ENCODE peak calls at places on chromosomes 12 and 14, in ten cellular contexts. One of them, this sample, is unnamed.

GRCh38 chr12:28937196-28937595 is 211.9 kb upstream of the FAR2 start:
- DNase-seq in HepG2: no peak
- DNase-seq in PC-3: peak; percentile 76
- DNase-seq in ovary: no peak
- DNase-seq in GM23248: peak; percentile 64
- DNase-seq in RWPE2: no peak
- DNase-seq in tibial nerve: no peak
- DNase-seq in hepatocyte: no peak
- DNase-seq in lower lobe of right lung: no peak
- DNase-seq in bronchial epithelial cell: peak; percentile 93
- DNase-seq in this sample: no peak

GRCh38 chr14:23147676-23148075 is 28.6 kb upstream of the CEBPE start:
- DNase-seq in RWPE2: no peak
- DNase-seq in HepG2: no peak
- DNase-seq in GM23248: peak; percentile 64
- DNase-seq in bronchial epithelial cell: peak; percentile 78
- DNase-seq in hepatocyte: peak; percentile 54
- DNase-seq in tibial nerve: no peak
- DNase-seq in ovary: no peak
- DNase-seq in PC-3: peak; percentile 61
- DNase-seq in lower lobe of right lung: no peak
- DNase-seq in this sample: no peak

GRCh38 chr14:54933006-54933405 is 30.4 kb upstream of the GCH1 start:
- DNase-seq in GM23248: no peak
- DNase-seq in lower lobe of right lung: no peak
- DNase-seq in HepG2: no peak
- DNase-seq in RWPE2: no peak
- DNase-seq in hepatocyte: no peak
- DNase-seq in tibial nerve: no peak
- DNase-seq in ovary: no peak
- DNase-seq in bronchial epithelial cell: no peak
- DNase-seq in PC-3: no peak
- DNase-seq in this sample: no peak

GRCh38 chr14:101814869-101815268 is 53.4 kb downstream of the PPP2R5C start:
- DNase-seq in tibial nerve: no peak
- DNase-seq in HepG2: no peak
- DNase-seq in PC-3: no peak
- DNase-seq in ovary: no peak
- DNase-seq in GM23248: no peak
- DNase-seq in hepatocyte: no peak
- DNase-seq in lower lobe of right lung: no peak
- DNase-seq in bronchial epithelial cell: no peak
- DNase-seq in RWPE2: no peak
- DNase-seq in this sample: no peak

GRCh38 chr14:72699852-72700257 is 194.0 kb downstream of the DPF3 start:
- DNase-seq in hepatocyte: no peak
- DNase-seq in HepG2: no peak
- DNase-seq in RWPE2: no peak
- DNase-seq in bronchial epithelial cell: peak; percentile 25
- DNase-seq in lower lobe of right lung: peak; percentile 63
- DNase-seq in ovary: no peak
- DNase-seq in PC-3: no peak
- DNase-seq in tibial nerve: peak; percentile 24
- DNase-seq in GM23248: peak; percentile 94
- DNase-seq in this sample: no peak

GRCh38 chr14:62604524-62604923 is 440.7 kb downstream of the KCNH5 start:
- DNase-seq in HepG2: no peak
- DNase-seq in GM23248: no peak
- DNase-seq in bronchial epithelial cell: no peak
- DNase-seq in RWPE2: no peak
- DNase-seq in hepatocyte: no peak
- DNase-seq in tibial nerve: no peak
- DNase-seq in ovary: no peak
- DNase-seq in lower lobe of right lung: no peak
- DNase-seq in PC-3: no peak
- DNase-seq in this sample: no peak

GRCh38 chr14:101630056-101630960 is 69.0 kb downstream of the DIO3 start:
- DNase-seq in lower lobe of right lung: no peak
- DNase-seq in bronchial epithelial cell: no peak
- DNase-seq in hepatocyte: no peak
- DNase-seq in GM23248: no peak
- DNase-seq in RWPE2: no peak
- DNase-seq in PC-3: no peak
- DNase-seq in HepG2: no peak
- DNase-seq in tibial nerve: no peak
- DNase-seq in ovary: no peak
- DNase-seq in this sample: no peak

GRCh38 chr14:55398679-55399078 is 13.0 kb downstream of the ATG14 start:
- DNase-seq in lower lobe of right lung: no peak
- DNase-seq in hepatocyte: peak; percentile 45
- DNase-seq in RWPE2: peak; percentile 70
- DNase-seq in HepG2: no peak
- DNase-seq in GM23248: peak; percentile 97
- DNase-seq in bronchial epithelial cell: peak; percentile 97
- DNase-seq in PC-3: peak; percentile 99
- DNase-seq in tibial nerve: peak; percentile 28
- DNase-seq in ovary: peak; percentile 33
- DNase-seq in this sample: no peak

GRCh38 chr12:96402061-96402460 is 1.8 kb upstream of the CDK17 start:
- DNase-seq in ovary: no peak
- DNase-seq in GM23248: no peak
- DNase-seq in PC-3: no peak
- DNase-seq in hepatocyte: no peak
- DNase-seq in tibial nerve: no peak
- DNase-seq in RWPE2: no peak
- DNase-seq in lower lobe of right lung: no peak
- DNase-seq in HepG2: no peak
- DNase-seq in bronchial epithelial cell: no peak
- DNase-seq in this sample: no peak

GRCh38 chr12:41277019-41277770 is 89.1 kb downstream of the PDZRN4 start:
- DNase-seq in RWPE2: no peak
- DNase-seq in ovary: no peak
- DNase-seq in lower lobe of right lung: no peak
- DNase-seq in PC-3: peak; percentile 57
- DNase-seq in tibial nerve: no peak
- DNase-seq in hepatocyte: peak; percentile 56
- DNase-seq in GM23248: peak; percentile 75
- DNase-seq in HepG2: peak; percentile 26
- DNase-seq in bronchial epithelial cell: peak; percentile 33
- DNase-seq in this sample: peak; percentile 35

GRCh38 chr12:111160350-111161142 is 208.3 kb downstream of the PHETA1 start:
- DNase-seq in bronchial epithelial cell: no peak
- DNase-seq in hepatocyte: no peak
- DNase-seq in GM23248: no peak
- DNase-seq in RWPE2: no peak
- DNase-seq in HepG2: no peak
- DNase-seq in ovary: no peak
- DNase-seq in tibial nerve: no peak
- DNase-seq in PC-3: no peak
- DNase-seq in lower lobe of right lung: no peak
- DNase-seq in this sample: no peak

GRCh38 chr14:104687601-104688504 is 1.6 kb upstream of the INF2 start:
- DNase-seq in lower lobe of right lung: peak; percentile 91
- DNase-seq in PC-3: peak; percentile 92
- DNase-seq in GM23248: peak; percentile 49
- DNase-seq in hepatocyte: peak; percentile 91
- DNase-seq in HepG2: peak; percentile 84
- DNase-seq in RWPE2: peak; percentile 98
- DNase-seq in bronchial epithelial cell: peak; percentile 71
- DNase-seq in ovary: peak; percentile 78
- DNase-seq in tibial nerve: no peak
- DNase-seq in this sample: peak; percentile 97

GRCh38 chr12:127822743-127823433 is 444.1 kb upstream of the TMEM132C start:
- DNase-seq in HepG2: no peak
- DNase-seq in lower lobe of right lung: no peak
- DNase-seq in GM23248: peak; percentile 14
- DNase-seq in tibial nerve: no peak
- DNase-seq in ovary: no peak
- DNase-seq in hepatocyte: peak; percentile 44
- DNase-seq in bronchial epithelial cell: no peak
- DNase-seq in RWPE2: no peak
- DNase-seq in PC-3: no peak
- DNase-seq in this sample: no peak

GRCh38 chr14:100603341-100604125 is 16.3 kb upstream of the BEGAIN start:
- DNase-seq in HepG2: no peak
- DNase-seq in lower lobe of right lung: no peak
- DNase-seq in ovary: peak; percentile 7
- DNase-seq in GM23248: no peak
- DNase-seq in bronchial epithelial cell: no peak
- DNase-seq in tibial nerve: no peak
- DNase-seq in RWPE2: peak; percentile 60
- DNase-seq in hepatocyte: no peak
- DNase-seq in PC-3: no peak
- DNase-seq in this sample: no peak

GRCh38 chr12:77941396-77941795 is 110.7 kb downstream of the NAV3 start:
- DNase-seq in bronchial epithelial cell: no peak
- DNase-seq in RWPE2: no peak
- DNase-seq in HepG2: no peak
- DNase-seq in hepatocyte: no peak
- DNase-seq in PC-3: no peak
- DNase-seq in GM23248: peak; percentile 21
- DNase-seq in lower lobe of right lung: no peak
- DNase-seq in ovary: no peak
- DNase-seq in tibial nerve: no peak
- DNase-seq in this sample: no peak

GRCh38 chr12:88309546-88309945 is 167.4 kb downstream of the TMTC3 start:
- DNase-seq in RWPE2: no peak
- DNase-seq in lower lobe of right lung: no peak
- DNase-seq in bronchial epithelial cell: peak; percentile 76
- DNase-seq in hepatocyte: no peak
- DNase-seq in tibial nerve: no peak
- DNase-seq in PC-3: peak; percentile 84
- DNase-seq in GM23248: peak; percentile 82
- DNase-seq in HepG2: no peak
- DNase-seq in ovary: no peak
- DNase-seq in this sample: no peak

GRCh38 chr12:56645201-56645716 is 525 bp downstream of the ATP5F1B start:
- DNase-seq in PC-3: no peak
- DNase-seq in ovary: peak; percentile 47
- DNase-seq in hepatocyte: peak; percentile 29
- DNase-seq in GM23248: peak; percentile 59
- DNase-seq in bronchial epithelial cell: no peak
- DNase-seq in HepG2: no peak
- DNase-seq in tibial nerve: no peak
- DNase-seq in RWPE2: no peak
- DNase-seq in lower lobe of right lung: no peak
- DNase-seq in this sample: no peak

GRCh38 chr12:53995311-53996187 is 4.4 kb upstream of the HOXC9 start:
- DNase-seq in hepatocyte: peak; percentile 71
- DNase-seq in bronchial epithelial cell: no peak
- DNase-seq in tibial nerve: no peak
- DNase-seq in PC-3: peak; percentile 83
- DNase-seq in RWPE2: no peak
- DNase-seq in ovary: no peak
- DNase-seq in GM23248: peak; percentile 64
- DNase-seq in lower lobe of right lung: no peak
- DNase-seq in HepG2: no peak
- DNase-seq in this sample: peak; percentile 79

GRCh38 chr12:3515506-3515905 is 24.5 kb downstream of the PRMT8 start:
- DNase-seq in PC-3: no peak
- DNase-seq in ovary: no peak
- DNase-seq in tibial nerve: no peak
- DNase-seq in hepatocyte: no peak
- DNase-seq in GM23248: no peak
- DNase-seq in HepG2: no peak
- DNase-seq in RWPE2: no peak
- DNase-seq in bronchial epithelial cell: no peak
- DNase-seq in lower lobe of right lung: no peak
- DNase-seq in this sample: no peak
- H3K27me3 ChIP-seq in PC-3: no peaks in the 10 kb centered on the region
- H3K27me3 ChIP-seq in ovary: no peaks in the 10 kb centered on the region
- H3K27me3 ChIP-seq in tibial nerve: no peaks in the 10 kb centered on the region
- H3K27me3 ChIP-seq in hepatocyte: no peaks in the 10 kb centered on the region
- H3K27me3 ChIP-seq in GM23248: peaks cover 39% of the 10 kb centered on the region
- H3K27me3 ChIP-seq in HepG2: no peaks in the 10 kb centered on the region
- H3K27me3 ChIP-seq in RWPE2: no peaks in the 10 kb centered on the region
- H3K27me3 ChIP-seq in bronchial epithelial cell: peaks cover 4% of the 10 kb centered on the region
- H3K27me3 ChIP-seq in lower lobe of right lung: no peaks in the 10 kb centered on the region
- H3K27me3 ChIP-seq in this sample: no peaks in the 10 kb centered on the region

GRCh38 chr12:25053021-25053271 is 104.0 kb upstream of the BCAT1 start:
- DNase-seq in GM23248: no peak
- DNase-seq in RWPE2: no peak
- DNase-seq in ovary: no peak
- DNase-seq in tibial nerve: no peak
- DNase-seq in lower lobe of right lung: no peak
- DNase-seq in PC-3: no peak
- DNase-seq in HepG2: no peak
- DNase-seq in bronchial epithelial cell: no peak
- DNase-seq in hepatocyte: no peak
- DNase-seq in this sample: no peak
- H3K36me3 ChIP-seq in GM23248: no peaks in the 10 kb centered on the region
- H3K36me3 ChIP-seq in RWPE2: no peaks in the 10 kb centered on the region
- H3K36me3 ChIP-seq in ovary: no peaks in the 10 kb centered on the region
- H3K36me3 ChIP-seq in tibial nerve: no peaks in the 10 kb centered on the region
- H3K36me3 ChIP-seq in lower lobe of right lung: no peaks in the 10 kb centered on the region
- H3K36me3 ChIP-seq in PC-3: no peaks in the 10 kb centered on the region
- H3K36me3 ChIP-seq in HepG2: no peaks in the 10 kb centered on the region
- H3K36me3 ChIP-seq in bronchial epithelial cell: no peaks in the 10 kb centered on the region
- H3K36me3 ChIP-seq in hepatocyte: no peaks in the 10 kb centered on the region
- H3K36me3 ChIP-seq in this sample: no peaks in the 10 kb centered on the region

GRCh38 chr12:65590318-65590717 is 234.0 kb upstream of the HMGA2 start:
- DNase-seq in HepG2: no peak
- DNase-seq in GM23248: no peak
- DNase-seq in PC-3: no peak
- DNase-seq in hepatocyte: no peak
- DNase-seq in RWPE2: no peak
- DNase-seq in tibial nerve: no peak
- DNase-seq in ovary: no peak
- DNase-seq in lower lobe of right lung: no peak
- DNase-seq in bronchial epithelial cell: no peak
- DNase-seq in this sample: no peak

GRCh38 chr12:65584041-65584440 is 240.2 kb upstream of the HMGA2 start:
- DNase-seq in tibial nerve: no peak
- DNase-seq in PC-3: no peak
- DNase-seq in ovary: no peak
- DNase-seq in lower lobe of right lung: no peak
- DNase-seq in RWPE2: no peak
- DNase-seq in HepG2: no peak
- DNase-seq in GM23248: no peak
- DNase-seq in hepatocyte: no peak
- DNase-seq in bronchial epithelial cell: no peak
- DNase-seq in this sample: no peak

GRCh38 chr12:65586796-65587195 is 237.5 kb upstream of the HMGA2 start:
- DNase-seq in lower lobe of right lung: no peak
- DNase-seq in tibial nerve: no peak
- DNase-seq in RWPE2: no peak
- DNase-seq in GM23248: no peak
- DNase-seq in hepatocyte: no peak
- DNase-seq in PC-3: no peak
- DNase-seq in bronchial epithelial cell: peak; percentile 86
- DNase-seq in HepG2: no peak
- DNase-seq in ovary: no peak
- DNase-seq in this sample: no peak

GRCh38 chr12:65585648-65586420 is 238.4 kb upstream of the HMGA2 start:
- DNase-seq in lower lobe of right lung: no peak
- DNase-seq in tibial nerve: no peak
- DNase-seq in RWPE2: no peak
- DNase-seq in ovary: no peak
- DNase-seq in PC-3: no peak
- DNase-seq in HepG2: no peak
- DNase-seq in GM23248: no peak
- DNase-seq in bronchial epithelial cell: no peak
- DNase-seq in hepatocyte: no peak
- DNase-seq in this sample: no peak
- H3K27me3 ChIP-seq in lower lobe of right lung: no peaks in the 10 kb centered on the region
- H3K27me3 ChIP-seq in tibial nerve: no peaks in the 10 kb centered on the region
- H3K27me3 ChIP-seq in RWPE2: no peaks in the 10 kb centered on the region
- H3K27me3 ChIP-seq in ovary: no peaks in the 10 kb centered on the region
- H3K27me3 ChIP-seq in PC-3: no peaks in the 10 kb centered on the region
- H3K27me3 ChIP-seq in HepG2: no peaks in the 10 kb centered on the region
- H3K27me3 ChIP-seq in GM23248: no peaks in the 10 kb centered on the region
- H3K27me3 ChIP-seq in bronchial epithelial cell: no peaks in the 10 kb centered on the region
- H3K27me3 ChIP-seq in hepatocyte: no peaks in the 10 kb centered on the region
- H3K27me3 ChIP-seq in this sample: no peaks in the 10 kb centered on the region

GRCh38 chr14:26729851-26730250 is 132.0 kb upstream of the NOVA1 start:
- DNase-seq in RWPE2: no peak
- DNase-seq in PC-3: no peak
- DNase-seq in tibial nerve: no peak
- DNase-seq in HepG2: no peak
- DNase-seq in lower lobe of right lung: no peak
- DNase-seq in ovary: no peak
- DNase-seq in GM23248: peak; percentile 66
- DNase-seq in bronchial epithelial cell: no peak
- DNase-seq in hepatocyte: no peak
- DNase-seq in this sample: no peak
- H3K36me3 ChIP-seq in RWPE2: no peaks in the 10 kb centered on the region
- H3K36me3 ChIP-seq in PC-3: no peaks in the 10 kb centered on the region
- H3K36me3 ChIP-seq in tibial nerve: no peaks in the 10 kb centered on the region
- H3K36me3 ChIP-seq in HepG2: no peaks in the 10 kb centered on the region
- H3K36me3 ChIP-seq in lower lobe of right lung: no peaks in the 10 kb centered on the region
- H3K36me3 ChIP-seq in ovary: no peaks in the 10 kb centered on the region
- H3K36me3 ChIP-seq in GM23248: no peaks in the 10 kb centered on the region
- H3K36me3 ChIP-seq in bronchial epithelial cell: no peaks in the 10 kb centered on the region
- H3K36me3 ChIP-seq in hepatocyte: no peaks in the 10 kb centered on the region
- H3K36me3 ChIP-seq in this sample: no peaks in the 10 kb centered on the region